ENCODE peak calls at places on chromosomes 2 and 18, in eight cellular contexts. One of them, this sample, is unnamed.

GRCh38 chr2:118061135-118061955 is 26.9 kb upstream of the INSIG2 start:
- DNase-seq in osteoblast: peak; percentile 39
- DNase-seq in suprapubic skin: no peak
- DNase-seq in HCT116: no peak
- DNase-seq in ovary: no peak
- DNase-seq in mammary epithelial cell: peak; percentile 72
- DNase-seq in cardiac muscle cell: peak; percentile 88
- DNase-seq in left lung: peak; percentile 8
- DNase-seq in this sample: no peak

GRCh38 chr2:21256006-21256405 is 132.2 kb downstream of the TDRD15 start:
- DNase-seq in mammary epithelial cell: peak; percentile 81
- DNase-seq in ovary: no peak
- DNase-seq in suprapubic skin: no peak
- DNase-seq in HCT116: no peak
- DNase-seq in left lung: no peak
- DNase-seq in osteoblast: no peak
- DNase-seq in cardiac muscle cell: peak; percentile 67
- DNase-seq in this sample: no peak

GRCh38 chr2:143355814-143356213 is 226.6 kb downstream of the ARHGAP15 start:
- DNase-seq in left lung: no peak
- DNase-seq in ovary: no peak
- DNase-seq in HCT116: no peak
- DNase-seq in mammary epithelial cell: no peak
- DNase-seq in osteoblast: no peak
- DNase-seq in cardiac muscle cell: no peak
- DNase-seq in suprapubic skin: no peak
- DNase-seq in this sample: no peak

GRCh38 chr2:124045906-124046305 is 20.8 kb downstream of the CNTNAP5 start:
- DNase-seq in cardiac muscle cell: no peak
- DNase-seq in mammary epithelial cell: no peak
- DNase-seq in ovary: no peak
- DNase-seq in HCT116: no peak
- DNase-seq in left lung: no peak
- DNase-seq in osteoblast: no peak
- DNase-seq in suprapubic skin: no peak
- DNase-seq in this sample: no peak

GRCh38 chr2:191225690-191226089 is 19.5 kb upstream of the MYO1B start:
- DNase-seq in ovary: no peak
- DNase-seq in suprapubic skin: no peak
- DNase-seq in osteoblast: no peak
- DNase-seq in left lung: no peak
- DNase-seq in cardiac muscle cell: no peak
- DNase-seq in HCT116: no peak
- DNase-seq in mammary epithelial cell: no peak
- DNase-seq in this sample: no peak

GRCh38 chr2:62216616-62217015 is 20.7 kb downstream of the B3GNT2 start:
- DNase-seq in HCT116: no peak
- DNase-seq in left lung: no peak
- DNase-seq in ovary: peak; percentile 76
- DNase-seq in mammary epithelial cell: peak; percentile 74
- DNase-seq in osteoblast: peak; percentile 88
- DNase-seq in cardiac muscle cell: peak; percentile 93
- DNase-seq in suprapubic skin: no peak
- DNase-seq in this sample: no peak

GRCh38 chr2:240670950-240671349 is 11.7 kb downstream of the AQP12B start:
- DNase-seq in mammary epithelial cell: no peak
- DNase-seq in osteoblast: peak; percentile 21
- DNase-seq in left lung: no peak
- DNase-seq in ovary: no peak
- DNase-seq in suprapubic skin: no peak
- DNase-seq in HCT116: no peak
- DNase-seq in cardiac muscle cell: no peak
- DNase-seq in this sample: no peak

GRCh38 chr2:54665436-54665856 is 58.0 kb upstream of the EML6 start:
- DNase-seq in osteoblast: no peak
- DNase-seq in suprapubic skin: no peak
- DNase-seq in mammary epithelial cell: no peak
- DNase-seq in cardiac muscle cell: peak; percentile 69
- DNase-seq in ovary: peak; percentile 74
- DNase-seq in HCT116: peak; percentile 32
- DNase-seq in left lung: no peak
- DNase-seq in this sample: no peak

GRCh38 chr2:57720728-57721627 is 325.6 kb upstream of the VRK2 start:
- DNase-seq in left lung: no peak
- DNase-seq in HCT116: peak; percentile 48
- DNase-seq in osteoblast: peak; percentile 67
- DNase-seq in mammary epithelial cell: peak; percentile 42
- DNase-seq in suprapubic skin: no peak
- DNase-seq in ovary: peak; percentile 33
- DNase-seq in cardiac muscle cell: peak; percentile 69
- DNase-seq in this sample: no peak

GRCh38 chr2:214543386-214543955 is 132.6 kb downstream of the VWC2L start:
- DNase-seq in ovary: no peak
- DNase-seq in HCT116: no peak
- DNase-seq in left lung: no peak
- DNase-seq in osteoblast: no peak
- DNase-seq in suprapubic skin: no peak
- DNase-seq in cardiac muscle cell: no peak
- DNase-seq in mammary epithelial cell: peak; percentile 69
- DNase-seq in this sample: no peak

GRCh38 chr2:64604929-64605550 is 48.7 kb downstream of the SERTAD2 start:
- DNase-seq in suprapubic skin: no peak
- DNase-seq in cardiac muscle cell: peak; percentile 19
- DNase-seq in mammary epithelial cell: peak; percentile 50
- DNase-seq in HCT116: no peak
- DNase-seq in osteoblast: peak; percentile 96
- DNase-seq in left lung: no peak
- DNase-seq in ovary: peak; percentile 53
- DNase-seq in this sample: no peak

GRCh38 chr2:157339965-157340655 is 14.5 kb upstream of the ERMN start:
- DNase-seq in osteoblast: no peak
- DNase-seq in ovary: no peak
- DNase-seq in mammary epithelial cell: no peak
- DNase-seq in suprapubic skin: no peak
- DNase-seq in left lung: no peak
- DNase-seq in cardiac muscle cell: no peak
- DNase-seq in HCT116: no peak
- DNase-seq in this sample: no peak

GRCh38 chr2:48528431-48528830 is 1.5 kb upstream of the STON1 start:
- DNase-seq in ovary: no peak
- DNase-seq in HCT116: no peak
- DNase-seq in mammary epithelial cell: no peak
- DNase-seq in osteoblast: peak; percentile 31
- DNase-seq in left lung: no peak
- DNase-seq in cardiac muscle cell: no peak
- DNase-seq in suprapubic skin: no peak
- DNase-seq in this sample: no peak

GRCh38 chr18:48629730-48630324 is 91.0 kb downstream of the CTIF start:
- DNase-seq in HCT116: peak; percentile 76
- DNase-seq in suprapubic skin: no peak
- DNase-seq in left lung: no peak
- DNase-seq in cardiac muscle cell: peak; percentile 94
- DNase-seq in ovary: no peak
- DNase-seq in osteoblast: peak; percentile 90
- DNase-seq in mammary epithelial cell: peak; percentile 83
- DNase-seq in this sample: peak; percentile 32
- H3K27ac ChIP-seq in HCT116: no peak overlapping the region
- H3K27ac ChIP-seq in suprapubic skin: no peak overlapping the region
- H3K27ac ChIP-seq in left lung: no peak overlapping the region
- H3K27ac ChIP-seq in cardiac muscle cell: no peak overlapping the region
- H3K27ac ChIP-seq in ovary: no peak overlapping the region
- H3K27ac ChIP-seq in osteoblast: peak overlapping the region; percentile 82
- H3K27ac ChIP-seq in mammary epithelial cell: peak overlapping the region; percentile 85
- H3K27ac ChIP-seq in this sample: no peak overlapping the region

GRCh38 chr2:201116115-201116958 is at the start of gene CFLAR:
- DNase-seq in left lung: peak; percentile 96
- DNase-seq in mammary epithelial cell: peak; percentile 90
- DNase-seq in osteoblast: peak; percentile 90
- DNase-seq in suprapubic skin: peak; percentile 88
- DNase-seq in HCT116: peak; percentile 34
- DNase-seq in ovary: peak; percentile 75
- DNase-seq in cardiac muscle cell: peak; percentile 75
- DNase-seq in this sample: peak; percentile 97

GRCh38 chr2:201114846-201115245 is 1.1 kb upstream of the CFLAR start:
- DNase-seq in mammary epithelial cell: no peak
- DNase-seq in ovary: no peak
- DNase-seq in osteoblast: peak; percentile 62
- DNase-seq in left lung: no peak
- DNase-seq in HCT116: no peak
- DNase-seq in suprapubic skin: no peak
- DNase-seq in cardiac muscle cell: peak; percentile 29
- DNase-seq in this sample: no peak

GRCh38 chr2:201118957-201119848 is 3.2 kb downstream of the CFLAR start:
- DNase-seq in left lung: no peak
- DNase-seq in mammary epithelial cell: no peak
- DNase-seq in HCT116: peak; percentile 33
- DNase-seq in suprapubic skin: no peak
- DNase-seq in osteoblast: no peak
- DNase-seq in ovary: no peak
- DNase-seq in cardiac muscle cell: peak; percentile 59
- DNase-seq in this sample: no peak

GRCh38 chr2:201118121-201118956 is 2.4 kb downstream of the CFLAR start:
- DNase-seq in ovary: peak; percentile 85
- DNase-seq in left lung: peak; percentile 94
- DNase-seq in cardiac muscle cell: peak; percentile 87
- DNase-seq in HCT116: peak; percentile 86
- DNase-seq in osteoblast: peak; percentile 90
- DNase-seq in suprapubic skin: peak; percentile 94
- DNase-seq in mammary epithelial cell: peak; percentile 98
- DNase-seq in this sample: peak; percentile 96

DNA sequence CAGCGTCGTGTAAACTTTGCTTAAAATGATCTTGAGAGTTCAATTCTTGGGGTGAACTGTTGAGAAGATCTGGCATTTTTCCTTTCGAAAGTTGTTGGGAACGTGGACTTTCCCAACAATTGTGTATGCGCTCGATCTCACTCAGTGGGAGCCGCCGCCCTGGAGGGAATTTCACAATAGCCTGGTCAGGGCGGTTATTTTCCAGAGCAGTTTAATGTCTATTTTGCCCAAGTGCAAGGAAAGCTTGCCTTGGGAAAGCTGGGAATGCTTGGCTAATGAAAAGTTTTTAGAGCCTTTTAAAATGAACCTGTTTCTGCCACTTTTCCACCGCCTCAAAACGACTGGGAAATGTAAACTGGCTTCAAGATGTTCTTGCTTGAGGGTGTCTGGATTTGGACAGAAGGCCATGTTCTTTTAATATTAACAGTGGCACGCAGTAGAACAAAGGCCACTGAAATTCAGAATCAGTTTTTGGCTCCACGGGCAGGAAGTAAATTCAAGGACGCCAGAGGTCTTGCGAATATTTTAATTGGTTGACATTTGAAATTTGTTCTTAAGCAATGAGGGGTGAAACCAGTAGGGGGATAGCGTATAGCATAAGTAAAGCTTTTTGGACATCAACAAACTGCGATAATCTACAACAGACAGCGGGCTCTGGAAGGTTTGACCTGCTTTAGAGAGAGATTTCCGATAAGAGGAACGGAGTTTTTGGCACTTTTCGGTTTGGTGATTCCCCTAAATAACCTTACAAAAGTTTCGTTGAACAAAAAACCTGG is 1.2 kb downstream of the CFLAR start:
- DNase-seq in suprapubic skin: peak; percentile 90
- DNase-seq in osteoblast: peak; percentile 89
- DNase-seq in cardiac muscle cell: peak; percentile 91
- DNase-seq in mammary epithelial cell: no peak
- DNase-seq in HCT116: peak; percentile 59
- DNase-seq in left lung: no peak
- DNase-seq in ovary: peak; percentile 83
- DNase-seq in this sample: no peak
- TF ChIP-seq CTCF in suprapubic skin: peak; percentile 31
- TF ChIP-seq CTCF in osteoblast: peak; percentile 39
- TF ChIP-seq CTCF in cardiac muscle cell: peak; percentile 40
- TF ChIP-seq CTCF in mammary epithelial cell: peak; percentile 14
- TF ChIP-seq CTCF in HCT116: peak; percentile 37
- TF ChIP-seq CTCF in left lung: peak; percentile 24
- TF ChIP-seq CTCF in ovary: no peak
- TF ChIP-seq CTCF in this sample: peak; percentile 56

GRCh38 chr2:46487667-46488333 is 8.4 kb downstream of the TMEM247 start:
- DNase-seq in mammary epithelial cell: no peak
- DNase-seq in ovary: peak; percentile 57
- DNase-seq in osteoblast: peak; percentile 94
- DNase-seq in left lung: peak; percentile 82
- DNase-seq in cardiac muscle cell: peak; percentile 80
- DNase-seq in HCT116: no peak
- DNase-seq in suprapubic skin: peak; percentile 82
- DNase-seq in this sample: no peak

GRCh38 chr2:46490521-46491141 is 11.3 kb downstream of the TMEM247 start:
- DNase-seq in osteoblast: no peak
- DNase-seq in HCT116: no peak
- DNase-seq in mammary epithelial cell: no peak
- DNase-seq in ovary: peak; percentile 53
- DNase-seq in suprapubic skin: no peak
- DNase-seq in cardiac muscle cell: peak; percentile 66
- DNase-seq in left lung: no peak
- DNase-seq in this sample: peak; percentile 86

GRCh38 chr2:46486441-46486840 is 7.1 kb downstream of the TMEM247 start:
- DNase-seq in ovary: no peak
- DNase-seq in suprapubic skin: no peak
- DNase-seq in left lung: no peak
- DNase-seq in mammary epithelial cell: no peak
- DNase-seq in HCT116: no peak
- DNase-seq in osteoblast: no peak
- DNase-seq in cardiac muscle cell: no peak
- DNase-seq in this sample: no peak

GRCh38 chr2:46489430-46489829 is 10.1 kb downstream of the TMEM247 start:
- DNase-seq in left lung: no peak
- DNase-seq in cardiac muscle cell: no peak
- DNase-seq in mammary epithelial cell: no peak
- DNase-seq in ovary: no peak
- DNase-seq in suprapubic skin: no peak
- DNase-seq in osteoblast: no peak
- DNase-seq in HCT116: no peak
- DNase-seq in this sample: no peak

DNA sequence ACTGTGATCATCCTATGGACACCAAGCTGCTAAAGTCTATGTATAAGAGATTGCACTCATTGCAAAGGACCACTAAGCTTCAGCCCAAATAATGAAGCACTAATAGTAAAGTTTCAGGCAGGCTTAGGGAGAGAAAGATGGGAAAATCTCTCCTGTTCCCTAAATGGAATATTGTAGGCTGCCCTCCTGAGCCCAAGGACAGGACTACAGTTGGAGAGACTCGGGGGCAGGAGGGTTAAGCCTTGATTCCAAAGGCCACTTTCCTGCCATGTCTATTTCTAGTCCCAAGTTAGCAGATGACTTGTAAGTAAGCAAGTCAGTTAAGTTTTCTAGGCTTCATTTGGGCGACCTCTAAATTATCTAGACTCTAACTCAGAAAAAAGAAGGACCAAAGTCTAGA is 9.0 kb downstream of the TMEM247 start:
- DNase-seq in ovary: no peak
- DNase-seq in left lung: no peak
- DNase-seq in HCT116: no peak
- DNase-seq in mammary epithelial cell: no peak
- DNase-seq in suprapubic skin: no peak
- DNase-seq in osteoblast: peak; percentile 86
- DNase-seq in cardiac muscle cell: no peak
- DNase-seq in this sample: no peak
- H3K27ac ChIP-seq in ovary: no peak overlapping the region
- H3K27ac ChIP-seq in left lung: no peak overlapping the region
- H3K27ac ChIP-seq in HCT116: no peak overlapping the region
- H3K27ac ChIP-seq in mammary epithelial cell: no peak overlapping the region
- H3K27ac ChIP-seq in suprapubic skin: no peak overlapping the region
- H3K27ac ChIP-seq in osteoblast: no peak overlapping the region
- H3K27ac ChIP-seq in cardiac muscle cell: no peak overlapping the region
- H3K27ac ChIP-seq in this sample: no peak overlapping the region

GRCh38 chr2:147331790-147332419 is 512.9 kb upstream of the ACVR2A start:
- DNase-seq in cardiac muscle cell: peak; percentile 65
- DNase-seq in mammary epithelial cell: peak; percentile 42
- DNase-seq in osteoblast: no peak
- DNase-seq in ovary: no peak
- DNase-seq in left lung: no peak
- DNase-seq in suprapubic skin: no peak
- DNase-seq in HCT116: peak; percentile 38
- DNase-seq in this sample: no peak
- TF ChIP-seq CTCF in cardiac muscle cell: peak; percentile 61
- TF ChIP-seq CTCF in mammary epithelial cell: peak; percentile 61
- TF ChIP-seq CTCF in osteoblast: peak; percentile 34
- TF ChIP-seq CTCF in ovary: no peak
- TF ChIP-seq CTCF in left lung: no peak
- TF ChIP-seq CTCF in suprapubic skin: peak; percentile 18
- TF ChIP-seq CTCF in HCT116: peak; percentile 77
- TF ChIP-seq CTCF in this sample: no peak

This sample was measured in spleen.